ENCODE peak calls at places on chromosomes 5 and 9, in ten cellular contexts. U, Y, G, W, I, C, B, K, V and Q are unnamed samples.

GRCh38 chr9:110257097-110257955 is 1.0 kb upstream of the TXN start:
- DNase-seq in U (peak; percentile 8), Y (no peak), G (peak; percentile 40), W (no peak), I (peak; percentile 23), C (no peak), B (peak; percentile 19), K (no peak), V (no peak), Q (no peak)

GRCh38 chr5:15992918-15993317 is 186.7 kb downstream of the MARCHF11 start:
- DNase-seq in U (no peak), Y (no peak), G (no peak), W (no peak), I (peak; percentile 35), C (no peak), B (peak; percentile 71), K (no peak), V (no peak), Q (no peak)

GRCh38 chr5:759111-759741 is 25.3 kb downstream of the ZDHHC11B start:
- DNase-seq in U (no peak), Y (peak; percentile 39), G (peak; percentile 84), W (no peak), I (peak; percentile 15), C (no peak), B (peak; percentile 53), K (peak; percentile 75), V (peak; percentile 77), Q (peak; percentile 69)

GRCh38 chr5:168578506-168579205 is 512 bp downstream of the PANK3 start:
- DNase-seq in U (no peak), Y (no peak), G (no peak), W (no peak), I (no peak), C (no peak), B (no peak), K (no peak), V (peak; percentile 63), Q (no peak)

GRCh38 chr5:28408186-28408585 is 1369.8 kb upstream of the CDH9 start:
- DNase-seq in U (no peak), Y (no peak), G (no peak), W (no peak), I (peak; percentile 0), C (no peak), B (peak; percentile 55), K (no peak), V (no peak), Q (no peak)

GRCh38 chr9:80503692-80504400 is 932.1 kb downstream of the TLE4 start:
- DNase-seq in U (no peak), Y (no peak), G (no peak), W (no peak), I (no peak), C (no peak), B (no peak), K (no peak), V (no peak), Q (no peak)

GRCh38 chr9:97697837-97698236 is 697 bp upstream of the XPA start:
- DNase-seq in U (no peak), Y (no peak), G (no peak), W (no peak), I (no peak), C (no peak), B (no peak), K (no peak), V (no peak), Q (no peak)

GRCh38 chr9:72894342-72894741 is 58.5 kb downstream of the ALDH1A1 start:
- DNase-seq in U (no peak), Y (no peak), G (no peak), W (no peak), I (peak; percentile 64), C (peak; percentile 29), B (no peak), K (no peak), V (no peak), Q (no peak)

GRCh38 chr5:127351418-127351817 is 60.8 kb downstream of the MEGF10 start:
- DNase-seq in U (no peak), Y (no peak), G (no peak), W (no peak), I (peak; percentile 5), C (no peak), B (peak; percentile 10), K (no peak), V (no peak), Q (no peak)

GRCh38 chr9:105760053-105760452 is 65.7 kb downstream of the TMEM38B start:
- DNase-seq in U (no peak), Y (no peak), G (no peak), W (no peak), I (no peak), C (no peak), B (peak; percentile 23), K (no peak), V (no peak), Q (no peak)

GRCh38 chr5:143893638-143894037 is 81.7 kb downstream of the HMHB1 start:
- DNase-seq in U (no peak), Y (no peak), G (no peak), W (no peak), I (no peak), C (no peak), B (no peak), K (no peak), V (no peak), Q (no peak)

GRCh38 chr9:84668204-84669007 is 1.1 kb upstream of the NTRK2 start:
- DNase-seq in U (peak; percentile 75), Y (no peak), G (peak; percentile 60), W (peak; percentile 44), I (peak; percentile 42), C (peak; percentile 19), B (peak; percentile 54), K (no peak), V (no peak), Q (no peak)
- TF ChIP-seq CTCF in U (peak; percentile 92), Y (no peak), G (no peak), W (peak; percentile 72), I (peak; percentile 45), C (peak; percentile 44), B (peak; percentile 27), K (no peak), V (no peak), Q (no peak)

GRCh38 chr5:173281910-173282309 is 46.3 kb downstream of the STC2 start:
- DNase-seq in U (no peak), Y (no peak), G (no peak), W (peak; percentile 43), I (no peak), C (no peak), B (peak; percentile 36), K (no peak), V (no peak), Q (no peak)
- TF ChIP-seq CTCF in U (no peak), Y (peak; percentile 41), G (no peak), W (peak; percentile 85), I (peak; percentile 36), C (peak; percentile 21), B (peak; percentile 45), K (no peak), V (no peak), Q (no peak)

GRCh38 chr5:88879724-88880123 is 3.3 kb downstream of the MEF2C start:
- DNase-seq in U (no peak), Y (no peak), G (no peak), W (no peak), I (no peak), C (no peak), B (no peak), K (no peak), V (no peak), Q (no peak)

GRCh38 chr5:88876714-88877113 is 6.3 kb downstream of the MEF2C start:
- DNase-seq in U (no peak), Y (no peak), G (no peak), W (no peak), I (no peak), C (no peak), B (no peak), K (no peak), V (no peak), Q (no peak)

GRCh38 chr5:88877826-88878225 is 5.2 kb downstream of the MEF2C start:
- DNase-seq in U (no peak), Y (no peak), G (no peak), W (no peak), I (peak; percentile 59), C (no peak), B (peak; percentile 60), K (no peak), V (no peak), Q (no peak)

GRCh38 chr5:88880196-88880595 is 2.8 kb downstream of the MEF2C start:
- DNase-seq in U (no peak), Y (no peak), G (no peak), W (no peak), I (no peak), C (no peak), B (no peak), K (no peak), V (no peak), Q (no peak)

GRCh38 chr5:88878976-88879375 is 4.0 kb downstream of the MEF2C start:
- DNase-seq in U (no peak), Y (no peak), G (no peak), W (no peak), I (peak; percentile 20), C (no peak), B (peak; percentile 35), K (no peak), V (no peak), Q (no peak)
- TF ChIP-seq CTCF in U (no peak), Y (no peak), G (no peak), W (no peak), I (peak; percentile 30), C (no peak), B (peak; percentile 21), K (no peak), V (no peak), Q (no peak)

GRCh38 chr9:134983506-134984371 is 66.0 kb upstream of the FCN1 start:
- DNase-seq in U (no peak), Y (no peak), G (no peak), W (no peak), I (no peak), C (no peak), B (no peak), K (no peak), V (peak; percentile 48), Q (no peak)

GRCh38 chr9:134981829-134982228 is 64.1 kb upstream of the FCN1 start:
- DNase-seq in U (no peak), Y (no peak), G (no peak), W (no peak), I (no peak), C (no peak), B (no peak), K (no peak), V (peak; percentile 12), Q (no peak)

GRCh38 chr9:134981001-134981400 is 63.3 kb upstream of the FCN1 start:
- DNase-seq in U (no peak), Y (no peak), G (no peak), W (no peak), I (no peak), C (no peak), B (no peak), K (no peak), V (peak; percentile 19), Q (no peak)

GRCh38 chr9:134983094-134983493 is 65.4 kb upstream of the FCN1 start:
- DNase-seq in U (no peak), Y (peak; percentile 55), G (no peak), W (peak; percentile 64), I (no peak), C (no peak), B (peak; percentile 3), K (no peak), V (peak; percentile 59), Q (no peak)

DNA sequence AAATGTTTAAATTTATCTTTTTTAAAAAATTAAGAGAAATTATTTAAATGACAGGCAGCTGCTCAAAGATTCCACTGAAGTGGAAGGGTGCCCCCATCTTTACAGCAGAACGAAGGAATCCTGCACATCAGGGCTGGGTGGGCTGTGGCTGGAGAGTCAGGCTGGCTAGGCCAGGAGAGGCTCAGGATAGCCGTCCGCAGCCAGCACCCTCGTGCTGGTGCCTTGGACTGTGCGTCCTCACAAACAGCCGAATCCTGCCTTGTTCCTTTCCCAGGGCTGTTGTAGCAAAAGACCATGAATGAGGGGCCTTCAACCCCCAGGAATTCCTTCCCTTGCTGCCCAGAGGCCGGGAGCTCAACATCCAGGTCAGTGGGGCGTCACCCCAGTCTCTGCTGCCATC is 64.6 kb upstream of the FCN1 start:
- DNase-seq in U (no peak), Y (no peak), G (no peak), W (no peak), I (no peak), C (no peak), B (no peak), K (no peak), V (peak; percentile 39), Q (no peak)
- TF ChIP-seq CTCF in U (no peak), Y (no peak), G (no peak), W (no peak), I (no peak), C (no peak), B (no peak), K (no peak), V (no peak), Q (no peak)